ENCODE peak calls at places on chromosome 19, in four cellular contexts. D, S, U and M are unnamed samples.

GRCh38 chr19:50933640-50934039 is 19.2 kb downstream of the KLK5 start:
- DNase-seq in S (no peak), D (peak), U (no peak), M (no peak)

GRCh38 chr19:17766543-17767131 is 15.4 kb downstream of the FCHO1 start:
- DNase-seq in U (peak), S (peak), D (peak), M (peak)

GRCh38 chr19:17604372-17605025 is 49.0 kb downstream of the COLGALT1 start:
- DNase-seq in D (peak), U (no peak), S (no peak), M (no peak)

GRCh38 chr19:48618278-48618915 is 581 bp downstream of the RPL18 start:
- DNase-seq in S (no peak), U (peak), D (peak), M (no peak)

GRCh38 chr19:10478476-10478875 is 24.7 kb downstream of the KEAP1 start:
- DNase-seq in S (no peak), D (peak), U (no peak), M (no peak)

GRCh38 chr19:39156230-39156890 is 30.8 kb downstream of the PAK4 start:
- DNase-seq in D (peak), S (no peak), U (no peak), M (no peak)

GRCh38 chr19:28607066-28607583 is 605.8 kb downstream of the UQCRFS1 start:
- DNase-seq in U (no peak), D (no peak), S (no peak), M (no peak)

GRCh38 chr19:19278315-19278714 is 5.2 kb upstream of the TM6SF2 start:
- DNase-seq in U (no peak), D (no peak), S (no peak), M (no peak)

GRCh38 chr19:51903192-51903591 is 1.6 kb downstream of the ZNF649 start:
- DNase-seq in D (no peak), S (no peak), U (no peak), M (no peak)

GRCh38 chr19:13022859-13023636 is 27.8 kb downstream of the NFIX start:
- DNase-seq in D (peak), S (peak), U (no peak), M (peak)

GRCh38 chr19:12198136-12198535 is 35.2 kb downstream of the ZNF136 start:
- DNase-seq in S (no peak), D (no peak), U (no peak), M (no peak)

GRCh38 chr19:40741527-40742390 is 8.5 kb downstream of the ACTMAP start:
- DNase-seq in S (no peak), U (no peak), D (no peak), M (no peak)

GRCh38 chr19:18057557-18057956 is 29.2 kb downstream of the IL12RB1 start:
- DNase-seq in S (no peak), D (peak), U (no peak), M (peak)

GRCh38 chr19:42461700-42462324 is 19.1 kb upstream of the CXCL17 start:
- DNase-seq in D (no peak), U (no peak), S (no peak), M (no peak)

GRCh38 chr19:10736916-10737551 is 19.2 kb downstream of the DNM2 start:
- DNase-seq in S (no peak), D (no peak), U (no peak), M (no peak)

GRCh38 chr19:36986131-36986530 is 70.0 kb downstream of the ZNF568 start:
- DNase-seq in S (no peak), U (no peak), D (no peak), M (no peak)

GRCh38 chr19:14023404-14024235 is 4.3 kb upstream of the RLN3 start:
- DNase-seq in S (no peak), U (peak), D (peak), M (no peak)

GRCh38 chr19:41998246-41999020 is 4.4 kb upstream of the ATP1A3 start:
- DNase-seq in U (peak), S (no peak), D (peak), M (no peak)

GRCh38 chr19:42172261-42172660 is 40.0 kb upstream of the POU2F2 start:
- DNase-seq in D (no peak), S (no peak), U (no peak), M (no peak)

GRCh38 chr19:4149518-4150288 is 3.7 kb upstream of the CREB3L3 start:
- DNase-seq in D (no peak), U (no peak), S (no peak), M (no peak)

GRCh38 chr19:4007021-4007835 is at the start of gene PIAS4:
- DNase-seq in U (peak), D (peak), S (peak), M (peak)

GRCh38 chr19:29098863-29099481 is 114.0 kb downstream of the UQCRFS1 start:
- DNase-seq in D (peak), S (no peak), U (no peak), M (peak)

GRCh38 chr19:40776364-40776763 is 1.0 kb downstream of the MIA start:
- DNase-seq in S (no peak), D (no peak), U (no peak), M (no peak)

GRCh38 chr19:12543855-12544254 is 7.4 kb downstream of the ZNF564 start:
- DNase-seq in D (peak), U (no peak), S (no peak), M (no peak)

GRCh38 chr19:16497042-16497441 is 848 bp downstream of the C19orf44 start:
- DNase-seq in U (no peak), D (peak), S (no peak), M (no peak)

GRCh38 chr19:33726756-33727155 is 69.9 kb upstream of the KCTD15 start:
- DNase-seq in D (no peak), U (no peak), S (no peak), M (no peak)

GRCh38 chr19:49546825-49547565 is 19.2 kb downstream of the RCN3 start:
- DNase-seq in D (peak), S (no peak), U (peak), M (peak)

GRCh38 chr19:40442328-40443130 is 1.6 kb downstream of the SERTAD3 start:
- DNase-seq in U (no peak), S (no peak), D (no peak), M (no peak)

GRCh38 chr19:29569038-29569911 is 36.8 kb upstream of the POP4 start:
- DNase-seq in U (no peak), S (no peak), D (no peak), M (peak)

GRCh38 chr19:2494447-2495129 is 18.7 kb downstream of the GADD45B start:
- DNase-seq in S (peak), D (peak), U (peak), M (peak)

GRCh38 chr19:17329768-17330545 is 4.7 kb downstream of the ANO8 start:
- DNase-seq in D (no peak), S (no peak), U (no peak), M (no peak)

GRCh38 chr19:36837902-36838783 is at the start of gene ZNF790:
- DNase-seq in D (peak), S (peak), U (peak), M (peak)

GRCh38 chr19:18205180-18205915 is 1.5 kb upstream of the RAB3A start:
- DNase-seq in S (peak), D (peak), U (peak), M (peak)

GRCh38 chr19:58020985-58021384 is 12.8 kb upstream of the ZSCAN1 start:
- DNase-seq in D (no peak), U (no peak), S (no peak), M (no peak)

GRCh38 chr19:52211203-52211602 is 21.4 kb downstream of the PPP2R1A start:
- DNase-seq in U (no peak), D (no peak), S (no peak), M (peak)

GRCh38 chr19:6267552-6268381 is 12.0 kb downstream of the MLLT1 start:
- DNase-seq in D (peak), U (no peak), S (no peak), M (no peak)
- H3K27ac ChIP-seq in D (peak), U (no peak), S (no peak), M (no peak)

DNA sequence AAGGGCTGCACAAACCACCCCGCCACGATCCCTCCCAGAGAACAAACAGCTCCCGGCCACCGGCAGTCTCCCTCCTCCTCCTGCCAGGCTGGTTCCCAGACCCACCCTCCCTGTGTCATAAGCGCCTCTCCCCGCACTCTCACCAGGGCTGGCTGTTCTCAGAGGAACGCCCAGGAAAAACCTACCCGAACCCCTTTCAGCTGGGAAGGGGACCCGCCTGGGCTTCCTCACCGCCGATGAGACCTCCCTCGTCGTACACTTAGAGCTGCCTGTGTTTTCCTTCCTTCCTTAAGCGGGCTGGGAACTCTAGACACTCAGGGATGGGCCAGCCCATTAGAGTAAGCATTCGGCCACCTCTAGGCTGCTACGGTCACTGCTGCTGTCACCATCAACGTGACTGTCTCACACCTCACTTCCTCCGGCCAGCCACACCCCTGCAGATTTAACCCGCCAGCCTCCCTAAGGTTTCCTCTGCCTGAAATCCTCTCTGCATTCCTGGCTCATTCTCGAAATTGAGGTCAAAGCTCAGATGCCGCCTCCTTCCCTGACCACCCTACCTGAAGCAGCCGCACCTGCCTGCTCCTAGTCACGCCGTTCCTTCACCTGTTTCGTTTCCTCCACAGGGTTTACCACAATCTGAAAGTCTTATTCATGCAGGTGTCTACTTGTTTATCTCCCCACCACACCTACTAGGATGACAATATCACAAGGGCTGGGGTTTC is 6.3 kb upstream of the RDH13 start:
- DNase-seq in D (peak), S (no peak), U (no peak), M (no peak)
- H3K27ac ChIP-seq in D (no peak), S (no peak), U (no peak), M (peak)

GRCh38 chr19:31337007-31337914 is 12.0 kb downstream of the TSHZ3 start:
- DNase-seq in D (no peak), U (no peak), S (no peak), M (no peak)

GRCh38 chr19:31339405-31339804 is 9.8 kb downstream of the TSHZ3 start:
- DNase-seq in U (peak), S (no peak), D (no peak), M (no peak)

GRCh38 chr19:31340059-31341025 is 8.9 kb downstream of the TSHZ3 start:
- DNase-seq in D (peak), U (no peak), S (no peak), M (no peak)

GRCh38 chr19:31335716-31336115 is 13.5 kb downstream of the TSHZ3 start:
- DNase-seq in U (no peak), D (no peak), S (no peak), M (no peak)

GRCh38 chr19:31338069-31338767 is 11.0 kb downstream of the TSHZ3 start:
- DNase-seq in D (peak), S (peak), U (peak), M (peak)
- H3K27ac ChIP-seq in D (no peak), S (peak), U (no peak), M (no peak)

GRCh38 chr19:45547965-45548609 is 36.5 kb downstream of the OPA3 start:
- DNase-seq in D (peak), U (no peak), S (no peak), M (no peak)
- H3K27ac ChIP-seq in D (no peak), U (no peak), S (no peak), M (no peak)

DNA sequence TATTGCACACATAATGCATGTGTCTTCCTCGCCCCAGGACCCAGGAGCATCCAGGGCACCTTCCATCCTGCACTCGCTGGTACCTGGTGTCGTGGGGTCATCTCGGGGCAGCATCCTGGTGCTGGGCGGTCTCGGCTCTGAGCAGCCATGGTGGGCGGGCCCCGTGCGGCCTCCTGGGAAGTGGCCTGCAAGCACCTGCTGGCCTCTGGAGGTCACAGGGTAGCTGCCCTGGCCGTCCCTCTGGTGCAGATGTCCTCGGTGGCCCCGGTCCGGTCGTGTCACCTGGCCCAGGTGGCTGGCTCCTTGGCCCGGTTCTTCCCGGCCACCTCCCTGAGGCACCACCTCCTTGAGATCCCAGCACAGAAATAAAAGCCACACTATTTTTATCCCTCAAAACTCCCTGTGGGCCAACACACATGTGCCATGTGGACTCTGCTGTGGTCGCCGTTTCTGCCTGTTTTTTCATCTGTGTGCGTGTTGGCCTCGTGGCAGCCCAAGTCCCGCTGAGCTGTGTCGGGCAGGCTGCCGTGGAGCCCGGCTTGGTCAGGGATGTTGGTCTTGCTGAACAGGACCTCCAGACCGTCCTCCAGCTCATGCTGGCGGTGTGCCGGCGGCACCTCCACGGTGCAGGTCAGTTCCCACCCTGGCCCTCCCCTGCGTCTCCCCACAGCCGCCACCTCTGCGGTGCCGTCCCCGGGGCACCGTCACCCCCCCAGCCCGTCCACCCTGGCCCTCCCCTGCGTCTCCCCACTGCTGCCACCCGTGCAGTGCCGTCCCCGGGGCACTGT is 5.0 kb upstream of the GZMM start:
- DNase-seq in S (no peak), U (no peak), D (no peak), M (no peak)
- H3K27ac ChIP-seq in S (no peak), U (no peak), D (no peak), M (no peak)

DNA sequence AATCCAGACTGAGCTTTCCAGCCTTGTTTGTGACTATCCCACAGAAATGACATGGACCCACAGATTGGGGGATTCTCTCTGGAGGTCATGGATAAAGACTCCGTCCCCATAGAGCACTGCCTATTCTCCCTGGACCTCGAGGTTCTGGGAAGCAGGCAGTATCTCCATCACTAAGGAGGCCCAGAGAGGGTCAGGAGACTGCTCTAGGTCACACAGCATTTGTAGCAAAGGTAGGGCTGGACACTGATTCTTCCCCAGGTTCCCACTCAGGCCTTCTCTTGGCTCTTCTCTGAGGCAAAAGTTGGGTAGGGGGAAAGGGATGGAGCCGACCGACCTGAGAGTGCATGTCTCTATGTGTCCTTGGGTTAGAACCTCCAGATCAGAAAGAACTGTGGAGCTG is 80.9 kb downstream of the PTPRS start:
- DNase-seq in U (no peak), S (no peak), D (no peak), M (no peak)
- H3K27ac ChIP-seq in U (no peak), S (no peak), D (no peak), M (no peak)

GRCh38 chr19:1244693-1245451 is 3.3 kb downstream of the ATP5F1D start:
- DNase-seq in U (no peak), S (peak), D (peak), M (no peak)

GRCh38 chr19:1247747-1248453 is 483 bp upstream of the MIDN start:
- DNase-seq in D (peak), S (peak), U (no peak), M (peak)

GRCh38 chr19:1243768-1244692 is 2.5 kb downstream of the ATP5F1D start:
- DNase-seq in U (peak), D (peak), S (peak), M (peak)

GRCh38 chr19:1245884-1246816 is 2.2 kb upstream of the MIDN start:
- DNase-seq in S (peak), D (no peak), U (peak), M (no peak)

DNA sequence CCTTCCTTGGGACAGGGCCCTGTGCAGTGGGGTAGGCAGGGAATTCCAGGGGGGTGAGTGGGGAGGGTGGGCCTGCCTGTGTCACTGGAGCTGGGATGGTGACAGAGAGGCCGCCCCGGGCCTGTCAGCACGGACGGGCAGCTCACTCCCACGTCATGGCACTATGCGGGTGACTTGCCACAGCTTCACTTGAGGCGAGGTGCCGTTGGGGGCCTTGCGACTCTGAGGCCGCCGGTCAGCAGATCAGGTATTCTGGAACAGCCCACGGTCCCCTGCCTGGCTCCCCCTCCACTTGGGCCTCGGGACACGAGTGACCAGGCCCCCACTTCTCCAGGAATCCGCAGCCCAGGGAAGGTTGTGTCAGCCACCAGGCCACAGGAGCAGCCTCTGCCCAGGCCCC is 2.9 kb upstream of the MIDN start:
- DNase-seq in S (no peak), U (no peak), D (no peak), M (no peak)
- H3K27ac ChIP-seq in S (peak), U (peak), D (peak), M (peak)

GRCh38 chr19:35724560-35724959 is 6.8 kb downstream of the KMT2B start:
- DNase-seq in U (no peak), D (no peak), S (no peak), M (no peak)
- H3K27ac ChIP-seq in U (no peak), D (no peak), S (no peak), M (no peak)

DNA sequence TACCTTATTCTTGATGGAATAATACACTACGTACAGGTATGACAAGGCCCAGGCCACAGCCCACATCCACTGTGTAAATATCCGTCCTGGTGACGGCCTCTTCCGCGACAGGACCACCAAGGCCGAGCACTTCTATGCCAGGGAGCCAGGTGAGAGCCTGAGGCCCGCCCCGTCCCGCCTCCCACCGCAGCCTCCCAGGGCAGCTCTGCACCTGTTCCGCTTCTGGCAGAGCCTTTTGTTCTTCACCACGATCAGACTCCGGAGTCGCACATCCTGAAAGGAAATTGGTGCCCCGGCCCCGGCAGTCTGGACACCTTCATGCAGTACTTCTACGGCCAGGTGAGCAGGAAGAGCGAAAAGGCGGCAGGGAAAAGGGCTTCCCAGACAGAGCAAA is 10.6 kb upstream of the ZNF358 start:
- DNase-seq in U (no peak), D (no peak), S (peak), M (no peak)
- H3K27ac ChIP-seq in U (no peak), D (no peak), S (no peak), M (no peak)

GRCh38 chr19:47512948-47513319 is 1.9 kb downstream of the NAPA start:
- DNase-seq in U (no peak), S (no peak), D (no peak), M (no peak)

GRCh38 chr19:47511128-47511517 is 3.7 kb downstream of the NAPA start:
- DNase-seq in U (no peak), S (peak), D (peak), M (no peak)

GRCh38 chr19:47510516-47511127 is 4.2 kb downstream of the NAPA start:
- DNase-seq in S (peak), U (no peak), D (no peak), M (no peak)

GRCh38 chr19:47512183-47512947 is 2.5 kb downstream of the NAPA start:
- DNase-seq in S (no peak), U (no peak), D (peak), M (peak)

GRCh38 chr19:47511681-47512080 is 3.2 kb downstream of the NAPA start:
- DNase-seq in D (peak), U (no peak), S (peak), M (no peak)
- H3K27ac ChIP-seq in D (peak), U (no peak), S (peak), M (peak)